ENCODE peak calls at places on chromosome 2, in seven cellular contexts. One of them, this sample, is unnamed.
A peak's percentile ranks its signal among the peaks of the same experiment; 100 is the strongest.

GRCh38 chr2:13003500-13003899 is 286.8 kb downstream of the TRIB2 start:
- DNase-seq in tibial artery: no peak
- DNase-seq in Panc1: no peak
- DNase-seq in IMR-90: no peak
- DNase-seq in MM.1S: no peak
- DNase-seq in ascending aorta: no peak
- DNase-seq in A549: no peak
- DNase-seq in this sample: no peak

GRCh38 chr2:240959214-240959940 is 39.0 kb upstream of the SNED1 start:
- DNase-seq in A549: no peak
- DNase-seq in ascending aorta: no peak
- DNase-seq in tibial artery: no peak
- DNase-seq in IMR-90: no peak
- DNase-seq in MM.1S: no peak
- DNase-seq in Panc1: no peak
- DNase-seq in this sample: no peak

GRCh38 chr2:164826293-164827243 is 15.1 kb downstream of the COBLL1 start:
- DNase-seq in Panc1: no peak
- DNase-seq in tibial artery: peak; percentile 79
- DNase-seq in ascending aorta: no peak
- DNase-seq in IMR-90: peak; percentile 13
- DNase-seq in A549: no peak
- DNase-seq in MM.1S: peak; percentile 82
- DNase-seq in this sample: peak; percentile 25

GRCh38 chr2:112259509-112260294 is 4.9 kb upstream of the ZC3H8 start:
- DNase-seq in ascending aorta: peak; percentile 43
- DNase-seq in tibial artery: peak; percentile 89
- DNase-seq in Panc1: peak; percentile 83
- DNase-seq in MM.1S: peak; percentile 86
- DNase-seq in A549: peak; percentile 44
- DNase-seq in IMR-90: peak; percentile 76
- DNase-seq in this sample: peak; percentile 41

GRCh38 chr2:79860233-79861058 is 347.6 kb downstream of the CTNNA2 start:
- DNase-seq in Panc1: no peak
- DNase-seq in MM.1S: peak; percentile 39
- DNase-seq in IMR-90: peak; percentile 21
- DNase-seq in tibial artery: no peak
- DNase-seq in A549: peak; percentile 6
- DNase-seq in ascending aorta: no peak
- DNase-seq in this sample: no peak

GRCh38 chr2:71905205-71905604 is 242.5 kb downstream of the CYP26B1 start:
- DNase-seq in tibial artery: no peak
- DNase-seq in IMR-90: no peak
- DNase-seq in Panc1: no peak
- DNase-seq in A549: no peak
- DNase-seq in ascending aorta: no peak
- DNase-seq in MM.1S: no peak
- DNase-seq in this sample: no peak

GRCh38 chr2:100320547-100321180 is 1.6 kb downstream of the LONRF2 start:
- DNase-seq in A549: peak; percentile 9
- DNase-seq in ascending aorta: no peak
- DNase-seq in Panc1: no peak
- DNase-seq in tibial artery: no peak
- DNase-seq in MM.1S: no peak
- DNase-seq in IMR-90: no peak
- DNase-seq in this sample: no peak

GRCh38 chr2:156845806-156846558 is 409.8 kb downstream of the GPD2 start:
- DNase-seq in MM.1S: no peak
- DNase-seq in Panc1: no peak
- DNase-seq in IMR-90: peak; percentile 49
- DNase-seq in ascending aorta: no peak
- DNase-seq in tibial artery: no peak
- DNase-seq in A549: no peak
- DNase-seq in this sample: no peak

GRCh38 chr2:4618630-4619228 is 915.4 kb downstream of the DCDC2C start:
- DNase-seq in tibial artery: no peak
- DNase-seq in A549: no peak
- DNase-seq in ascending aorta: no peak
- DNase-seq in IMR-90: no peak
- DNase-seq in Panc1: no peak
- DNase-seq in MM.1S: no peak
- DNase-seq in this sample: no peak

GRCh38 chr2:170206805-170207407 is 29.0 kb downstream of the MYO3B start:
- DNase-seq in tibial artery: no peak
- DNase-seq in MM.1S: no peak
- DNase-seq in A549: no peak
- DNase-seq in Panc1: no peak
- DNase-seq in IMR-90: no peak
- DNase-seq in ascending aorta: no peak
- DNase-seq in this sample: no peak

GRCh38 chr2:159399716-159400525 is 113.4 kb upstream of the WDSUB1 start:
- DNase-seq in MM.1S: peak; percentile 61
- DNase-seq in ascending aorta: no peak
- DNase-seq in A549: no peak
- DNase-seq in Panc1: no peak
- DNase-seq in IMR-90: peak; percentile 49
- DNase-seq in tibial artery: no peak
- DNase-seq in this sample: no peak

GRCh38 chr2:37635359-37636208 is 35.9 kb downstream of the CDC42EP3 start:
- DNase-seq in MM.1S: no peak
- DNase-seq in Panc1: no peak
- DNase-seq in ascending aorta: peak; percentile 28
- DNase-seq in IMR-90: peak; percentile 82
- DNase-seq in tibial artery: no peak
- DNase-seq in A549: no peak
- DNase-seq in this sample: no peak

GRCh38 chr2:30775833-30776232 is 31.4 kb downstream of the CAPN13 start:
- DNase-seq in Panc1: no peak
- DNase-seq in A549: no peak
- DNase-seq in IMR-90: no peak
- DNase-seq in ascending aorta: no peak
- DNase-seq in tibial artery: no peak
- DNase-seq in MM.1S: no peak
- DNase-seq in this sample: no peak

GRCh38 chr2:230974096-230974913 is 21.6 kb upstream of the SPATA3 start:
- DNase-seq in Panc1: no peak
- DNase-seq in ascending aorta: no peak
- DNase-seq in A549: no peak
- DNase-seq in IMR-90: peak; percentile 59
- DNase-seq in MM.1S: peak; percentile 20
- DNase-seq in tibial artery: no peak
- DNase-seq in this sample: no peak

GRCh38 chr2:197853549-197853948 is 49.2 kb downstream of the PLCL1 start:
- DNase-seq in MM.1S: no peak
- DNase-seq in ascending aorta: no peak
- DNase-seq in IMR-90: no peak
- DNase-seq in Panc1: no peak
- DNase-seq in tibial artery: no peak
- DNase-seq in A549: no peak
- DNase-seq in this sample: no peak

GRCh38 chr2:197862556-197862955 is 58.2 kb downstream of the PLCL1 start:
- DNase-seq in tibial artery: no peak
- DNase-seq in MM.1S: no peak
- DNase-seq in IMR-90: no peak
- DNase-seq in A549: no peak
- DNase-seq in Panc1: no peak
- DNase-seq in ascending aorta: no peak
- DNase-seq in this sample: no peak

GRCh38 chr2:197857708-197858107 is 53.3 kb downstream of the PLCL1 start:
- DNase-seq in ascending aorta: no peak
- DNase-seq in IMR-90: no peak
- DNase-seq in MM.1S: no peak
- DNase-seq in tibial artery: no peak
- DNase-seq in A549: no peak
- DNase-seq in Panc1: no peak
- DNase-seq in this sample: no peak

GRCh38 chr2:197863744-197864143 is 59.4 kb downstream of the PLCL1 start:
- DNase-seq in IMR-90: no peak
- DNase-seq in ascending aorta: no peak
- DNase-seq in MM.1S: no peak
- DNase-seq in Panc1: no peak
- DNase-seq in tibial artery: no peak
- DNase-seq in A549: no peak
- DNase-seq in this sample: no peak

DNA sequence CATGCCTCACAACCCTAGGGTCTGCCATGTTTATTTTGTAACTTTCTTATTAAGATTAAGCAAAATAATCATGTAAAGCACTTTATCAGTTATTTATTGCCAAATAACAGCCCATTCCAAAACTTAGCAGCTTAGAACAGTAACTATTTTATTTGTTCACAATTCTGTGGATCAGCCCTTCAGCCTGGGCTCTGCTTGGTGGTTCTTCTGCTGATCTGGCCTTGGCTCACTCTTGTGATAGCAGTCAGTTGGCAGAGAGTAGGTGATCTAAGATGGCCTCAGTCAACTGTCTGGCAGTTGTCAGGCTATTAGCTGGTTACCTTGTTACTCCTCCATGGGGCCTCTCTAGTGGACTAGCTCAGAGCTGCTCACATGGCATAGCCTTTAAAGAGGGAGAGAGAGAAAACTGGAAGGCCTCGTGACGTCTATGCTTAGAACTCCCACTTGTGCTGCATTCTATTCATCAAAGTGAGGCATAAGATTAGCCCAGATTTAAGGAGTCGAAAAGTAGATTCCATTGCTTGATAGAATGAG is 54.3 kb downstream of the PLCL1 start:
- DNase-seq in IMR-90: no peak
- DNase-seq in ascending aorta: no peak
- DNase-seq in Panc1: no peak
- DNase-seq in MM.1S: no peak
- DNase-seq in A549: no peak
- DNase-seq in tibial artery: no peak
- DNase-seq in this sample: no peak
- TF ChIP-seq CTCF in IMR-90: no peak
- TF ChIP-seq CTCF in ascending aorta: no peak
- TF ChIP-seq CTCF in Panc1: no peak
- TF ChIP-seq CTCF in MM.1S: no peak
- TF ChIP-seq CTCF in A549: no peak
- TF ChIP-seq CTCF in tibial artery: no peak
- TF ChIP-seq CTCF in this sample: no peak

DNA sequence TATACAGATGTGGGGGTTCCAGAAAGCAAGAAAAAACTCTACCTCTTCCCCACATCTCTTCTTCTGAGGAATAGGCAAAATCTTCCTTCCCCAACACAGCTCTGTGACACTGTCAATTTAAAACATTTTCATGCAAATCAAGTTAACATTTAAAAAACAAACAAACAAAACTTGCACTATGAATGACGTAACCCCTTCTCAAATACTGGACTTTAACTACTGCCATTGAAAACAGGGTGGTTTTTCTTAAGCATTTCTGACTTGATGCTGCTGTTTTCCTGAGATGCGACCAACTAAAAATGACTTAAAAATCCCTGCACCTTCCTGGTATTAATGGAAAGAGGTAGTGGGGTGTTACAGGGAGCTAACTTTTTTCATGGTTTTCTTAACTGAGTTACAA is 915.3 kb downstream of the NRXN1 start:
- DNase-seq in IMR-90: no peak
- DNase-seq in A549: no peak
- DNase-seq in ascending aorta: no peak
- DNase-seq in Panc1: no peak
- DNase-seq in MM.1S: no peak
- DNase-seq in tibial artery: no peak
- DNase-seq in this sample: no peak
- H3K4me1 ChIP-seq in IMR-90: no peaks in the 10 kb centered on the region
- H3K4me1 ChIP-seq in A549: no peaks in the 10 kb centered on the region
- H3K4me1 ChIP-seq in ascending aorta: no peaks in the 10 kb centered on the region
- H3K4me1 ChIP-seq in Panc1: no peaks in the 10 kb centered on the region
- H3K4me1 ChIP-seq in MM.1S: no peaks in the 10 kb centered on the region
- H3K4me1 ChIP-seq in tibial artery: no peaks in the 10 kb centered on the region
- H3K4me1 ChIP-seq in this sample: no peaks in the 10 kb centered on the region

DNA sequence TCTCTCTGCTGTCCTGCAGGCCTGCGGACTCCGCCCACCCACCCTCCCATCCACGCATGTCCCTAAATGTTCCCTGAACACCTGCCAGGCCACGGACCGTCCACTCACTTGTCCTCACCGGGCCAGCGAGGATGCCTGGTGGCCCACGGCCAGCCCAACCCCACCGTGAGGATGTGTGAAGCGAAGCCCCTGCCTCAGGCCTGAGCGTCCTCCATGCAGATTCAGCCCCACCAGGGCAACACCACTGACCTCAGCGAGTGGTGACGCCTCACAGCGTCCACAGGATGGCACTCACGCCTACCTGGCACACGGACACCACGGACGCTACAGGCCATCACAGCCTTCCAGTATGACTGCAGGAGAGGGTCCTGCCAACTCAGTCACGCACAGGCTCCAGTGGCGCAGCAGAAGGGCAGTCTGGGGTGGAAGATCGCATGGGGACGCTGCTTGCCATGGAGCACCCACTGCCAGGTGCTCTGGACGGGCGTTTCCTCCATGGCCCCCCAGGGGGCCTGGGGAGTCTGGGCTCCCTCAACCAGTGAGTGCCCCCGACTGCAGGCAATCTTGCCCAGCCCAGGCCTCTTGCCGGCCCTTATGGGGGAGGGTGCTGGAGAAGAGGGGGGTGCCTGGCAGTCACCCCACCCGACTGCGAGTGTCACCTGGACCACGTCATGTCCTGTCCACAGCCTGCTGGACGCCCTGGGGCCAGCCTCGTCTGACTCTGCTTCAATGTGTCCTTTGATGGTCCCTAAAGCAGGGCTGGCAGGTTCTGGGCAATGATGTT is 25.4 kb downstream of the HDAC4 start:
- DNase-seq in MM.1S: no peak
- DNase-seq in IMR-90: no peak
- DNase-seq in ascending aorta: no peak
- DNase-seq in tibial artery: no peak
- DNase-seq in A549: no peak
- DNase-seq in Panc1: no peak
- DNase-seq in this sample: no peak
- TF ChIP-seq CTCF in MM.1S: no peak
- TF ChIP-seq CTCF in IMR-90: no peak
- TF ChIP-seq CTCF in ascending aorta: no peak
- TF ChIP-seq CTCF in tibial artery: no peak
- TF ChIP-seq CTCF in A549: peak; percentile 16
- TF ChIP-seq CTCF in Panc1: no peak
- TF ChIP-seq CTCF in this sample: no peak

GRCh38 chr2:10283106-10284062 is 19.3 kb upstream of the HPCAL1 start:
- DNase-seq in tibial artery: no peak
- DNase-seq in ascending aorta: no peak
- DNase-seq in Panc1: peak; percentile 86
- DNase-seq in MM.1S: no peak
- DNase-seq in IMR-90: peak; percentile 87
- DNase-seq in A549: peak; percentile 98
- DNase-seq in this sample: no peak

GRCh38 chr2:10284108-10284870 is 18.4 kb upstream of the HPCAL1 start:
- DNase-seq in tibial artery: no peak
- DNase-seq in Panc1: no peak
- DNase-seq in A549: no peak
- DNase-seq in IMR-90: no peak
- DNase-seq in ascending aorta: no peak
- DNase-seq in MM.1S: no peak
- DNase-seq in this sample: no peak

GRCh38 chr2:10285191-10285577 is 17.5 kb upstream of the HPCAL1 start:
- DNase-seq in MM.1S: no peak
- DNase-seq in Panc1: no peak
- DNase-seq in IMR-90: no peak
- DNase-seq in A549: no peak
- DNase-seq in tibial artery: no peak
- DNase-seq in ascending aorta: no peak
- DNase-seq in this sample: no peak

GRCh38 chr2:10281891-10282290 is 20.8 kb upstream of the HPCAL1 start:
- DNase-seq in ascending aorta: no peak
- DNase-seq in IMR-90: no peak
- DNase-seq in MM.1S: no peak
- DNase-seq in Panc1: no peak
- DNase-seq in tibial artery: no peak
- DNase-seq in A549: no peak
- DNase-seq in this sample: no peak

GRCh38 chr2:10282621-10283105 is 20.0 kb upstream of the HPCAL1 start:
- DNase-seq in tibial artery: no peak
- DNase-seq in MM.1S: no peak
- DNase-seq in IMR-90: no peak
- DNase-seq in A549: no peak
- DNase-seq in ascending aorta: no peak
- DNase-seq in Panc1: no peak
- DNase-seq in this sample: no peak
- H3K4me1 ChIP-seq in tibial artery: peaks cover 28% of the 10 kb centered on the region
- H3K4me1 ChIP-seq in MM.1S: no peaks in the 10 kb centered on the region
- H3K4me1 ChIP-seq in IMR-90: peaks cover 31% of the 10 kb centered on the region
- H3K4me1 ChIP-seq in A549: peaks cover 67% of the 10 kb centered on the region
- H3K4me1 ChIP-seq in ascending aorta: peaks cover 4% of the 10 kb centered on the region
- H3K4me1 ChIP-seq in Panc1: peaks cover 66% of the 10 kb centered on the region
- H3K4me1 ChIP-seq in this sample: peaks cover 32% of the 10 kb centered on the region